ENCODE peak calls at places on chromosomes 1 and 21, in four cellular contexts. N is vagina, T is mammary epithelial cell, A is lung. Q is an unnamed sample.

GRCh38 chr1:25774921-25775774 is 24.8 kb upstream of the SELENON start:
- DNase-seq in N (no peak), T (no peak), A (no peak), Q (no peak)

GRCh38 chr1:47753808-47754207 is 243.4 kb downstream of the TRABD2B start:
- DNase-seq in N (no peak), T (no peak), A (no peak), Q (no peak)

GRCh38 chr1:156118175-156118868 is 3.8 kb downstream of the LMNA start:
- DNase-seq in N (no peak), T (peak), A (no peak), Q (no peak)

GRCh38 chr1:7290971-7291970 is 479.8 kb upstream of the VAMP3 start:
- DNase-seq in N (peak), T (peak), A (peak), Q (no peak)

GRCh38 chr1:170545476-170545875 is 13.5 kb downstream of the GORAB start:
- DNase-seq in N (no peak), T (peak), A (no peak), Q (no peak)

GRCh38 chr1:21647431-21648373 is 21.5 kb downstream of the RAP1GAP start:
- DNase-seq in N (no peak), T (peak), A (no peak), Q (no peak)

GRCh38 chr1:108107658-108108057 is 92.5 kb downstream of the SLC25A24 start:
- DNase-seq in N (no peak), T (peak), A (no peak), Q (peak)

GRCh38 chr1:86154581-86155060 is 2.0 kb downstream of the COL24A1 start:
- DNase-seq in N (no peak), T (peak), A (no peak), Q (no peak)

GRCh38 chr1:211932581-211933010 is 102.0 kb upstream of the LPGAT1 start:
- DNase-seq in N (no peak), T (no peak), A (no peak), Q (no peak)

GRCh38 chr1:53303175-53303574 is 24.7 kb downstream of the LRP8 start:
- DNase-seq in N (no peak), T (no peak), A (no peak), Q (no peak)

GRCh38 chr21:46110499-46111192 is 12.7 kb downstream of the COL6A2 start:
- DNase-seq in N (peak), T (no peak), A (peak), Q (no peak)

GRCh38 chr1:164914208-164914607 is 355.2 kb downstream of the PBX1 start:
- DNase-seq in N (no peak), T (peak), A (no peak), Q (peak)

GRCh38 chr21:38240121-38240520 is 16.7 kb upstream of the KCNJ15 start:
- DNase-seq in N (no peak), T (no peak), A (no peak), Q (no peak)

GRCh38 chr1:20248954-20249612 is 41.6 kb upstream of the VWA5B1 start:
- DNase-seq in N (no peak), T (no peak), A (no peak), Q (no peak)

GRCh38 chr1:109395602-109396512 is 1.9 kb downstream of the SORT1 start:
- DNase-seq in N (no peak), T (no peak), A (no peak), Q (no peak)

GRCh38 chr1:90557706-90558105 is 159.4 kb downstream of the BARHL2 start:
- DNase-seq in N (no peak), T (no peak), A (no peak), Q (no peak)

GRCh38 chr1:159140474-159140873 is 30.9 kb upstream of the CADM3 start:
- DNase-seq in N (no peak), T (no peak), A (no peak), Q (no peak)

GRCh38 chr1:90012305-90012704 is 17.4 kb downstream of the ZNF326 start:
- DNase-seq in N (no peak), T (no peak), A (no peak), Q (no peak)

GRCh38 chr1:171055966-171056643 is 34.6 kb upstream of the FMO3 start:
- DNase-seq in N (no peak), T (peak), A (no peak), Q (no peak)

GRCh38 chr1:177873238-177873637 is 96.6 kb downstream of the SEC16B start:
- DNase-seq in N (no peak), T (peak), A (no peak), Q (peak)

GRCh38 chr1:235329139-235329808 is 904 bp downstream of the GGPS1 start:
- DNase-seq in N (no peak), T (no peak), A (peak), Q (no peak)

DNA sequence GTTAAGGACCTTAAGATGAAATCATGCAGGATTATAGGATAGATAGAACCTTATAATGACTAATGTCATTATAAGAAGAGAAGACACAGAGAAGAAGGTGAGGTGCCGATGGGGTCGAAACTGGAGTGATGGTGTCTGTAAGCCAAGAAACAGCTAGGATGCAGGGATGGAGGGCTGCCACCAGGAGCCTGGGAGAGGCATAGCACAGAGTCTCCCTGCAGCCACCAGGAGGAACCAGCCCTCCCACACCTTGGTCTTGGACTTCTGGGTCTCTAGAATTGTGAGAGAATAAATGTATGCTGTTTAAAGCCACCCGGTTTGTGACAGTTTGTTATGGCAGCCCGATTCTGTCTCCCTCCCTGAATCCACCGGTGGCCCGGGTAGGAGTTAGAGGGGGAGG is 337.2 kb upstream of the AJAP1 start:
- DNase-seq in N (no peak), T (no peak), A (no peak), Q (no peak)
- TF ChIP-seq CTCF in N (no peak), T (no peak), A (no peak), Q (no peak)

GRCh38 chr1:112878321-112878720 is 77.7 kb downstream of the SLC16A1 start:
- DNase-seq in N (no peak), T (no peak), A (no peak), Q (no peak)
- H3K4me3 ChIP-seq in N (no peak), T (no peak), A (no peak), Q (no peak)

DNA sequence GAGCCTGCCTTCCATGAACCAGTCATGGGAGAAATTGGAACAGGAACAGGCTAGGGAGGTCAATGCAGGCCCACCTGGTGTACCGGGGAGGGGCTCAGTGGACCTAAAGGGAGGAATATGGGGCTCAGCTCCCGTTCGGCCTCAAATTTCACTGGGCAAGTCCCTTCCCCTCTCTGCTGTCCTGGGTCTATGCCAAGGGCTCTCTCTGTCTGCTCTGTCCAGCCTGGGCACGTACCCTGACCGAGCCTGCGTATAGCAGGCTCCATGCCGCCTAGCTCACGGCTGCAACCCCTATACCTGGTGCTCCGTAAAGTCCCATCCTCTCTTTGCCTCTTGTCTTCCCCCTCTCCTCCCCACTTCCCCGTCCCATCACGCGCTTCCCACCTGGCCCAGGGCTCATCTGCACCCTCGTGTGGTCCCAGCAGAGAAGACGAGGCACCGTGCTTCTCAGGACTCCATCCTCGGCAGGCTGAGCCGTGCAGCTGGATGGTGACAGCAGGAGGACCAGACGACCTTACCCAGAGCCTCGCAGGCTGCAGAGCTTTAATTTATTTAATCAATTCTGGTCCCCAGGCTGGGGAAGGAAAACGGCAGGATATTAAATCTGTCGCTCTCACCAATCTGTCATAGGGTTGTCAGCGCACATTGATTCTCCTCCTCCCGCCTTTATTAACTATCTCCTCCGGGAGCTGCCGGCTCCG is 25.1 kb upstream of the DISP3 start:
- DNase-seq in N (no peak), T (no peak), A (no peak), Q (no peak)
- TF ChIP-seq CTCF in N (no peak), T (no peak), A (no peak), Q (no peak)

GRCh38 chr21:45040114-45040715 is 34.2 kb upstream of the ADARB1 start:
- DNase-seq in N (no peak), T (no peak), A (no peak), Q (no peak)

GRCh38 chr21:45041984-45042663 is 32.3 kb upstream of the ADARB1 start:
- DNase-seq in N (no peak), T (no peak), A (no peak), Q (no peak)

GRCh38 chr21:45040739-45041138 is 33.6 kb upstream of the ADARB1 start:
- DNase-seq in N (no peak), T (no peak), A (no peak), Q (no peak)

GRCh38 chr21:45042664-45043161 is 31.7 kb upstream of the ADARB1 start:
- DNase-seq in N (no peak), T (no peak), A (no peak), Q (no peak)

GRCh38 chr21:45041351-45041805 is 33.0 kb upstream of the ADARB1 start:
- DNase-seq in N (no peak), T (no peak), A (peak), Q (peak)
- H3K4me3 ChIP-seq in N (no peak), T (no peak), A (no peak), Q (peak)